ENCODE peak calls at places on chromosome 6, in four cellular contexts. S is K562, L is GM12878, O is HepG2. K is an unnamed sample.

GRCh38 chr6:44898296-44898930 is 429.7 kb upstream of the RUNX2 start:
- DNase-seq in S (no peak), L (no peak), O (no peak), K (no peak)

GRCh38 chr6:80154160-80154559 is 47.7 kb downstream of the BCKDHB start:
- DNase-seq in S (no peak), L (no peak), O (no peak), K (no peak)

GRCh38 chr6:46407785-46408530 is 83.3 kb downstream of the RCAN2 start:
- DNase-seq in S (no peak), L (no peak), O (no peak), K (no peak)

GRCh38 chr6:139926711-139927110 is 552.3 kb upstream of the CITED2 start:
- DNase-seq in S (no peak), L (no peak), O (no peak), K (no peak)

GRCh38 chr6:12769556-12770255 is 53.1 kb downstream of the PHACTR1 start:
- DNase-seq in S (no peak), L (no peak), O (no peak), K (no peak)

GRCh38 chr6:158850807-158851115 is 31.6 kb upstream of the EZR start:
- DNase-seq in S (no peak), L (no peak), O (no peak), K (no peak)

GRCh38 chr6:160321729-160322505 is 26.3 kb upstream of the SLC22A3 start:
- DNase-seq in S (no peak), L (no peak), O (no peak), K (no peak)

GRCh38 chr6:135568366-135568765 is 70.8 kb upstream of the AHI1 start:
- DNase-seq in S (no peak), L (peak), O (no peak), K (no peak)

GRCh38 chr6:8434727-8435092 is 635 bp downstream of the SLC35B3 start:
- DNase-seq in S (no peak), L (no peak), O (no peak), K (no peak)

GRCh38 chr6:16688984-16689636 is 72.2 kb downstream of the ATXN1 start:
- DNase-seq in S (no peak), L (no peak), O (no peak), K (no peak)

GRCh38 chr6:111747791-111748190 is 125.5 kb downstream of the FYN start:
- DNase-seq in S (no peak), L (no peak), O (no peak), K (no peak)

GRCh38 chr6:140203611-140204553 is 829.4 kb upstream of the CITED2 start:
- DNase-seq in S (no peak), L (no peak), O (no peak), K (no peak)

GRCh38 chr6:46454691-46455090 is 36.6 kb downstream of the RCAN2 start:
- DNase-seq in S (no peak), L (no peak), O (no peak), K (no peak)

GRCh38 chr6:101396552-101397173 is 3.2 kb downstream of the GRIK2 start:
- DNase-seq in S (peak), L (no peak), O (peak), K (peak)

GRCh38 chr6:163570579-163571231 is 156.2 kb downstream of the QKI start:
- DNase-seq in S (peak), L (no peak), O (no peak), K (no peak)

GRCh38 chr6:165968409-165968807 is 199.2 kb downstream of the TBXT start:
- DNase-seq in S (no peak), L (no peak), O (no peak), K (no peak)

GRCh38 chr6:45791600-45792168 is 224.0 kb downstream of the CLIC5 start:
- DNase-seq in S (no peak), L (no peak), O (no peak), K (no peak)

GRCh38 chr6:111686249-111686997 is 80.7 kb upstream of the TRAF3IP2 start:
- DNase-seq in S (no peak), L (no peak), O (no peak), K (no peak)

GRCh38 chr6:20202070-20202658 is 10.1 kb downstream of the MBOAT1 start:
- DNase-seq in S (peak), L (peak), O (peak), K (no peak)

GRCh38 chr6:110951986-110952794 is 6.3 kb upstream of the GTF3C6 start:
- DNase-seq in S (no peak), L (no peak), O (peak), K (no peak)

GRCh38 chr6:75283907-75284284 is 696 bp downstream of the TMEM30A start:
- DNase-seq in S (peak), L (no peak), O (no peak), K (no peak)

GRCh38 chr6:73024598-73024997 is 200.7 kb downstream of the KHDC1L start:
- DNase-seq in S (no peak), L (no peak), O (no peak), K (no peak)

GRCh38 chr6:148624025-148624424 is 122.8 kb upstream of the UST start:
- DNase-seq in S (no peak), L (no peak), O (no peak), K (no peak)

GRCh38 chr6:39137235-39137634 is 22.2 kb upstream of the SAYSD1 start:
- DNase-seq in S (peak), L (no peak), O (peak), K (peak)

GRCh38 chr6:75155586-75155985 is 50.3 kb downstream of the COL12A1 start:
- DNase-seq in S (no peak), L (no peak), O (no peak), K (no peak)

GRCh38 chr6:32370510-32370909 is 1.2 kb downstream of the TSBP1 start:
- DNase-seq in S (no peak), L (no peak), O (no peak), K (no peak)

GRCh38 chr6:155628315-155628714 is 172.7 kb upstream of the NOX3 start:
- DNase-seq in S (no peak), L (peak), O (no peak), K (no peak)

GRCh38 chr6:22622390-22622789 is 53.0 kb downstream of the HDGFL1 start:
- DNase-seq in S (no peak), L (no peak), O (no peak), K (no peak)

GRCh38 chr6:169130111-169130510 is 123.5 kb downstream of the THBS2 start:
- DNase-seq in S (no peak), L (no peak), O (no peak), K (no peak)

GRCh38 chr6:16635810-16636602 is 125.3 kb downstream of the ATXN1 start:
- DNase-seq in S (no peak), L (peak), O (peak), K (peak)

GRCh38 chr6:54801669-54802068 is 44.9 kb upstream of the FAM83B start:
- DNase-seq in S (no peak), L (no peak), O (no peak), K (no peak)

GRCh38 chr6:27591660-27592059 is 118.8 kb upstream of the ZNF184 start:
- DNase-seq in S (peak), L (no peak), O (peak), K (no peak)

GRCh38 chr6:87465041-87465440 is 7.7 kb upstream of the SLC35A1 start:
- DNase-seq in S (no peak), L (no peak), O (no peak), K (no peak)

GRCh38 chr6:138540468-138540867 is 41.2 kb upstream of the NHSL1 start:
- DNase-seq in S (no peak), L (no peak), O (no peak), K (no peak)

GRCh38 chr6:43627008-43627825 is 1.8 kb downstream of the GTPBP2 start:
- DNase-seq in S (peak), L (peak), O (peak), K (no peak)

GRCh38 chr6:144840619-144841018 is 555.5 kb downstream of the UTRN start:
- DNase-seq in S (no peak), L (no peak), O (no peak), K (no peak)

GRCh38 chr6:132072271-132072670 is 121.1 kb upstream of the CCN2 start:
- DNase-seq in S (no peak), L (no peak), O (no peak), K (no peak)

GRCh38 chr6:132070356-132070755 is 119.2 kb upstream of the CCN2 start:
- DNase-seq in S (no peak), L (no peak), O (no peak), K (no peak)

GRCh38 chr6:132068766-132069165 is 117.6 kb upstream of the CCN2 start:
- DNase-seq in S (no peak), L (no peak), O (no peak), K (no peak)

GRCh38 chr6:132076452-132076851 is 125.3 kb upstream of the CCN2 start:
- DNase-seq in S (no peak), L (no peak), O (no peak), K (no peak)

GRCh38 chr6:132072831-132073230 is 121.7 kb upstream of the CCN2 start:
- DNase-seq in S (no peak), L (no peak), O (no peak), K (no peak)
- TF ChIP-seq CREB1 in S (no peak), L (no peak), O (no peak), K (no peak)

GRCh38 chr6:5205035-5205469 is 55.7 kb downstream of the LYRM4 start:
- DNase-seq in S (no peak), L (no peak), O (no peak), K (no peak)

GRCh38 chr6:5205877-5206840 is 54.6 kb downstream of the LYRM4 start:
- DNase-seq in S (no peak), L (no peak), O (peak), K (no peak)

GRCh38 chr6:5203571-5203970 is 57.2 kb downstream of the LYRM4 start:
- DNase-seq in S (no peak), L (no peak), O (no peak), K (no peak)

GRCh38 chr6:5202941-5203340 is 57.8 kb downstream of the LYRM4 start:
- DNase-seq in S (no peak), L (no peak), O (peak), K (no peak)

GRCh38 chr6:5204340-5204739 is 56.4 kb downstream of the LYRM4 start:
- DNase-seq in S (no peak), L (no peak), O (no peak), K (no peak)
- TF ChIP-seq ATF3 in S (no peak), L (no peak), O (no peak), K (no peak)

GRCh38 chr6:28988536-28989415 is 16.3 kb downstream of the ZNF311 start:
- DNase-seq in S (peak), L (no peak), O (no peak), K (peak)
- TF ChIP-seq CBFB in S (no peak), L (no peak), O (no peak), K (no peak)

DNA sequence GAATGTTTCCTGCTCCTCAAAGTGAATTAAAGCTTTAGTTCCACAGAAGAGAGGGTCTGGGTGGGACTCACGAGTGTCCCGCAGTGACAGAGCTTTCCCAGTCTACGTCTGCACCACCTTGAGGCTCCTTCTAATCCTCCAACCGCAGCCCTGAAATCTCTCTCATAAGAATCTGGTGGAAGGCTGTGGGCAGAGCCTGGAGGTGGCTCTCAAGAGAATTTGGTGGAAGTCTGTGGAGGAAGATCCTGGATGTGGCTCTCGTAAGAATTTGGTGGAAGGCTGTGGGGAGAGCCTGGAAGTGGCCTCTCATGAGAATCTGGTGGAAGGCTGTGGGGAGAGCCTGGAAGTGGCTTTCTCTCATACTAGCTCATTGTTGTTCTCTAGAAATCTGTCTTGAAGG is 13.8 kb upstream of the DUSP22 start:
- DNase-seq in S (no peak), L (no peak), O (no peak), K (no peak)
- TF ChIP-seq CREB1 in S (no peak), L (no peak), O (no peak), K (no peak)